ENCODE peak calls at places on chromosomes 7 and 10, in six cellular contexts. R is endothelial cell of umbilical vein, V is ascending aorta, K is esophagus squamous epithelium, D is ovary, J is cardiac muscle cell. O is an unnamed sample.

GRCh38 chr10:4481192-4481591 is 344.8 kb upstream of the AKR1E2 start:
- DNase-seq in R (no peak), V (no peak), K (no peak), D (no peak), J (no peak), O (no peak)

GRCh38 chr7:36661135-36661840 is 63.0 kb downstream of the AOAH start:
- DNase-seq in R (no peak), V (no peak), K (no peak), D (no peak), J (peak; percentile 34), O (no peak)

GRCh38 chr7:66921396-66921917 is 432 bp downstream of the TMEM248 start:
- DNase-seq in R (no peak), V (no peak), K (no peak), D (peak; percentile 77), J (peak; percentile 80), O (peak; percentile 22)

GRCh38 chr7:98097042-98097645 is 9.5 kb upstream of the LMTK2 start:
- DNase-seq in R (no peak), V (no peak), K (no peak), D (no peak), J (no peak), O (no peak)

GRCh38 chr10:60808031-60808430 is 29.8 kb downstream of the CDK1 start:
- DNase-seq in R (no peak), V (no peak), K (no peak), D (no peak), J (no peak), O (no peak)

GRCh38 chr10:113111900-113112853 is 162.1 kb downstream of the TCF7L2 start:
- DNase-seq in R (no peak), V (peak; percentile 84), K (no peak), D (no peak), J (peak; percentile 81), O (peak; percentile 59)

GRCh38 chr7:155834486-155835048 is 22.3 kb upstream of the SHH start:
- DNase-seq in R (no peak), V (no peak), K (no peak), D (peak; percentile 6), J (no peak), O (no peak)

GRCh38 chr10:103757531-103758293 is 97.7 kb downstream of the SH3PXD2A start:
- DNase-seq in R (peak; percentile 80), V (no peak), K (no peak), D (no peak), J (peak; percentile 85), O (no peak)

GRCh38 chr10:83965473-83965872 is 173.8 kb upstream of the GHITM start:
- DNase-seq in R (no peak), V (no peak), K (no peak), D (no peak), J (no peak), O (no peak)

GRCh38 chr7:46215987-46216567 is 295.0 kb upstream of the IGFBP3 start:
- DNase-seq in R (no peak), V (no peak), K (no peak), D (no peak), J (peak; percentile 36), O (no peak)

GRCh38 chr7:155669717-155670505 is 25.4 kb downstream of the RBM33 start:
- DNase-seq in R (peak; percentile 81), V (no peak), K (no peak), D (no peak), J (peak; percentile 42), O (no peak)

GRCh38 chr7:100966542-100967291 is 2.6 kb upstream of the MUC12 start:
- DNase-seq in R (no peak), V (no peak), K (no peak), D (no peak), J (no peak), O (no peak)

GRCh38 chr10:121379025-121379424 is 219.2 kb downstream of the FGFR2 start:
- DNase-seq in R (no peak), V (no peak), K (no peak), D (no peak), J (no peak), O (no peak)

GRCh38 chr10:109746861-109747260 is 176.4 kb downstream of the XPNPEP1 start:
- DNase-seq in R (no peak), V (no peak), K (no peak), D (no peak), J (no peak), O (no peak)

GRCh38 chr10:42926831-42927230 is 144.2 kb downstream of the BMS1 start:
- DNase-seq in R (no peak), V (no peak), K (no peak), D (no peak), J (peak; percentile 77), O (peak; percentile 79)

DNA sequence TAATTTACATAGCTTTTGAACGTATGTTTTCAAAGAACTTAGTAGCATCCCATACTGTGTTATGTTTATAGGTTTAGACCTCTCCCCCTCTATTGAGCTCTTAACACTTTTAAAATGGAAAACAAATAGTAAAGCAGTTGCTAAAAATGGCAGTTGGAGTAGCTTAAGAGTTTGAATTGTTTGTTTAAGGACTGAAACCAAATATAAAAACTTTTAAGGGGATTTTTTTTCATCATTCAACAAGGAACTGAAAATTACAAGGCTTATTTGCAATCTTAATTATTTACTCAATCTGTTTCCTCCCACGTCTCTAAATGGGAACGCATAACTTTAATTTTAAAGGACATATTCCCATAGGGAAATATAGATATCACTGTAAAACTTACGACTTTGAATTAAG is 1.5 kb upstream of the SPAG6 start:
- DNase-seq in R (no peak), V (no peak), K (no peak), D (no peak), J (no peak), O (no peak)
- H3K4me3 ChIP-seq in R (no peak overlapping the region), V (no peak overlapping the region), K (no peak overlapping the region), D (no peak overlapping the region), J (no peak overlapping the region), O (no peak overlapping the region)

GRCh38 chr10:78070726-78071125 is 37.1 kb downstream of the RPS24 start:
- DNase-seq in R (no peak), V (no peak), K (no peak), D (peak; percentile 8), J (no peak), O (no peak)
- TF ChIP-seq CTCF in R (no peak), V (no peak), K (no peak), D (no peak), J (no peak), O (no peak)

DNA sequence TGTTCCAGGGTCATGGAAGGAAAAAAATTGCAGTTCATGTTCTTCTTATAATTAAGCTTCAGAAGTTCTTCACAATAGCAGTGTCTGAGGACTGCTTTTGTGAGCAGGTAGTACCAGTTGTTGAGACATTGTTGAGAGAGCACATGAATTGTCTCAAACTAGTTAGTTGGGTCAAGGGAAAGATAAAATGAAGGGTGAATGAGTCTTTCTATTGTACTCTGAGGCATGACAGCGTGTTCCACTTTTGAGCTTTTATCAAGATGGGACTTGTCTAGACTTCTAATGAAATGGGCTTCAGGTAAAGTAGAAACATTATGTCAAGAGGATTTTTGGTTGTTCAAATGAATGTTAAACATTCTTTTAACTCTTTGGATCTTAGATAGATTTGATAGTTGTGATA is 26.0 kb downstream of the KAT6B start:
- DNase-seq in R (no peak), V (no peak), K (no peak), D (no peak), J (no peak), O (no peak)
- H3K4me1 ChIP-seq in R (no peaks in the 10 kb centered on the region), V (peaks cover 15% of the 10 kb centered on the region), K (peaks cover 18% of the 10 kb centered on the region), D (peaks cover 18% of the 10 kb centered on the region), J (peaks cover 29% of the 10 kb centered on the region), O (peaks cover 15% of the 10 kb centered on the region)

GRCh38 chr7:158406364-158406763 is 181.3 kb downstream of the PTPRN2 start:
- DNase-seq in R (no peak), V (no peak), K (no peak), D (no peak), J (no peak), O (no peak)
- H3K4me3 ChIP-seq in R (no peak overlapping the region), V (no peak overlapping the region), K (no peak overlapping the region), D (no peak overlapping the region), J (no peak overlapping the region), O (no peak overlapping the region)

O was measured in BE2C.